ENCODE peak calls at places on chromosome 9, in four cellular contexts. N is IMR-90, O is A549, T is cardiac muscle cell. V is an unnamed sample.

GRCh38 chr9:119801311-119801710 is 432.1 kb upstream of the BRINP1 start:
- DNase-seq in N (no peak), O (no peak), T (no peak), V (no peak)

GRCh38 chr9:109166171-109166770 is 778 bp downstream of the FRRS1L start:
- DNase-seq in N (no peak), O (no peak), T (no peak), V (no peak)

GRCh38 chr9:86604741-86605140 is 250.5 kb upstream of the TUT7 start:
- DNase-seq in N (peak; percentile 28), O (no peak), T (no peak), V (no peak)

GRCh38 chr9:114364528-114365041 is 23.2 kb downstream of the AKNA start:
- DNase-seq in N (no peak), O (no peak), T (no peak), V (no peak)

GRCh38 chr9:134341929-134342745 is 15.9 kb downstream of the RXRA start:
- DNase-seq in N (no peak), O (no peak), T (no peak), V (no peak)

GRCh38 chr9:13520069-13520468 is 240.6 kb upstream of the MPDZ start:
- DNase-seq in N (no peak), O (no peak), T (peak; percentile 67), V (no peak)

GRCh38 chr9:95003694-95004451 is 277.4 kb downstream of the AOPEP start:
- DNase-seq in N (peak; percentile 53), O (no peak), T (peak; percentile 61), V (peak; percentile 56)

GRCh38 chr9:99249619-99250018 is 27.5 kb downstream of the SEC61B start:
- DNase-seq in N (no peak), O (no peak), T (no peak), V (no peak)

GRCh38 chr9:108478431-108478837 is 377.4 kb downstream of the ACTL7B start:
- DNase-seq in N (peak; percentile 90), O (peak; percentile 21), T (peak; percentile 92), V (peak; percentile 88)

DNA sequence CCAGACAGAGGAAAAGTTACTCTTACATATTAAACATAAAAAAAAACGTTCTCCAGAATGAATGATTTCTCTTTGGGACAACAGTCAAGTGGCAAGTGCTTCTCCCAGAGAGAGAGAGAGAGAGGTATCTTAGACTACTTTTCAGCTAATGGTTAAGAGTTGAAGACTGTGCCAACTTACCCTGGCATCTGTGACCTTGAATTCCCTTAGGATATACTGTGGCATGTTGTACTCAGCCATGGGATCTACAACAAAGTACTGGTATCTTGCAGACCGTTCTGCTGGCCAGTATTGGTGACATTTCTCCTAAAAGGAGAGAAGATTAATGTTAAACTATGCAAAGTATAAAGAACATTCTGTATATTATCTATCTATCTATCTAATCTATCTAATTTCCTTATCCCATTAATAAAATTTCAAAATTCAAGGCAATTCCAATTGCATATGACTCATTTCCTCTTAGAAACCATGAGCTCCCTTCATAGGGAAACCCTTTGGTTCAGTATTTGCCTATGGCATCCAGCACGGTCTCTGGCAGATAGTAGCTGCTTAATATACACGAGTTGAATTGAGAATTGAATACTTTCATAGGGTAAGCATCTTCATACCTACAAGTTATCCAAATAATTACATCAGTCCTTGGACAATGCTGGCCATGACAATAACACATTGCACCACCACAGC is 539.3 kb upstream of the DMAC1 start:
- DNase-seq in N (no peak), O (no peak), T (peak; percentile 6), V (no peak)
- H3K27ac ChIP-seq in N (no peak overlapping the region), O (no peak overlapping the region), T (no peak overlapping the region), V (no peak overlapping the region)

GRCh38 chr9:133221177-133221809 is 12.2 kb upstream of the OBP2B start:
- DNase-seq in N (no peak), O (no peak), T (no peak), V (no peak)

GRCh38 chr9:133227242-133227860 is 18.3 kb upstream of the OBP2B start:
- DNase-seq in N (no peak), O (no peak), T (no peak), V (no peak)

GRCh38 chr9:133226219-133227171 is 17.4 kb upstream of the OBP2B start:
- DNase-seq in N (no peak), O (no peak), T (no peak), V (no peak)

GRCh38 chr9:133224762-133225161 is 15.7 kb upstream of the OBP2B start:
- DNase-seq in N (no peak), O (no peak), T (no peak), V (no peak)

DNA sequence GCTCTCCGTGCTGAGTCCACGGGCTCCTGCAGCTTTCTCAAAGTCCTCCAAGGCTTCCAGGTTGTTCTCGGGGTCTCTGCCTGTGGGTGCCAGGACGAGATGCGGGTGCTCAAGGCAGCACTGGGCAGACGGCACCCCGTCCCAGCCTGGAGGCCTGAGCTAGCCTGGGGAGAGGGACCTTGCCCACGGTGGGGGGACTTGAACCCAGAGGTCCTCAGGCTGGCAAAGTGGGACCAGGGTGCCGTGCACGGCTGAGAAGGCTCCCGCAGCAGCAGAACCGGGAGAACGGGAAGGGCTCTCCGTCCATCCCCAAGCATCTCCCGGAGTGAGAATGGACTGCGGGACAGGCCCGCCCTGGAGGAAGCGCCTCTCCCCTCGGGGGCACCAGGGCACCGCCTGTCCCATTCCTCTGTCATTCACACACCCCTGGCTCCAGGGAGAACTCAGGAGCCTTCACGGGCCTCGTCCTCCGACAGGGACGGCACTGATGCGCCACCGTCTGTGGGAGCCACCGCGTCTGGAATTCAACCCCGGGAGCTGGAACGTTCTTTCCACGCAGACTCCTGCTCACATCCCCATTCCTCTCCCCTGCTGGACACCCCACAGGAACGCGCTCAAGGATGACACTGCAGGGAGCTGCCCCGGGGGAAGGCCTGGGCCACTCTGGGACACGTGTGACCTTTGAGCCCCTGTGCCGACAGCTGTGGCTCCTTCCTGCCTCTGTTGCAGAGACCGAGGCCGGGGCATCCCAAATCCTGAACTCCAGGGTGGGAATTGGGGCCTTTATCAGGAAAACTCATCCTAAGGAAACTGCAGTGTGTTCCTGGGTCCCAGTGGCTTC is 16.3 kb upstream of the OBP2B start:
- DNase-seq in N (no peak), O (no peak), T (no peak), V (no peak)
- H3K4me1 ChIP-seq in N (no peaks in the 10 kb centered on the region), O (no peaks in the 10 kb centered on the region), T (no peaks in the 10 kb centered on the region), V (no peaks in the 10 kb centered on the region)

GRCh38 chr9:89975586-89975985 is 370.8 kb downstream of the GADD45G start:
- DNase-seq in N (no peak), O (no peak), T (no peak), V (no peak)

GRCh38 chr9:89974582-89974981 is 369.8 kb downstream of the GADD45G start:
- DNase-seq in N (no peak), O (no peak), T (no peak), V (no peak)

GRCh38 chr9:89975024-89975423 is 370.2 kb downstream of the GADD45G start:
- DNase-seq in N (no peak), O (no peak), T (no peak), V (no peak)

GRCh38 chr9:89982016-89982415 is 377.2 kb downstream of the GADD45G start:
- DNase-seq in N (no peak), O (no peak), T (no peak), V (no peak)

GRCh38 chr9:89978185-89978584 is 373.4 kb downstream of the GADD45G start:
- DNase-seq in N (peak; percentile 21), O (peak; percentile 21), T (peak; percentile 23), V (no peak)
- TF ChIP-seq CTCF in N (no peak), O (no peak), T (peak; percentile 36), V (peak; percentile 62)

DNA sequence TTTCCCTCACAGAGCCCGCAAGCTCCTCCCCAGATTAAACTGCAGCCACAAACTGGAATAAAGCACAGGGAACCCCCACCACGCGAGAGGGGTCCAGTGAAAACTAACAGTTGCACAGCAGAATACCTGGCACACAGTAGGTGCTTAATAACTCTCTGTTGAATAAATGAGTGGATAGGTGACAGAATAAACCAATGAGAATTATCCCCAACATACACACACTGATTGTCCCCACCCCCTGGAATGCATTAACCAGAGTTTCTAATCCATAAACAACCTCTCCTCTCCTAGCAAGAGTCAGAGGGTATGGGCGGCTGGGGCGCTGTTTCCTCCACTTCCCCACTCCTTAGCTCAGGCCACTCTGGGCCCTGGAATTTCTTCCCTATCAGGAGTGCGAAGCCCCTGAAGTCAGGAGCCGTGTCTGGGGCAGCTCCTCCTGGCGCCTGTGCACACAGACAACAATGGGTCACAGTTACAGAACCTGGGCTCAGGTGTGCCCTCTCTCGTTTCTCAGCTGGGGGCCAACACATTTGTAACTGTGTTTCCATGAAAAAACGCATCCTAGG is 27.6 kb downstream of the RAPGEF1 start:
- DNase-seq in N (no peak), O (no peak), T (no peak), V (no peak)
- H3K27ac ChIP-seq in N (no peak overlapping the region), O (no peak overlapping the region), T (no peak overlapping the region), V (no peak overlapping the region)

GRCh38 chr9:136695955-136696354 is 8.7 kb upstream of the AGPAT2 start:
- DNase-seq in N (no peak), O (no peak), T (no peak), V (no peak)
- H3K4me1 ChIP-seq in N (peaks cover 2% of the 10 kb centered on the region), O (peaks cover 73% of the 10 kb centered on the region), T (no peaks in the 10 kb centered on the region), V (peaks cover 4% of the 10 kb centered on the region)

GRCh38 chr9:34929506-34930102 is 28.5 kb upstream of the PHF24 start:
- DNase-seq in N (peak; percentile 5), O (peak; percentile 18), T (peak; percentile 32), V (no peak)
- TF ChIP-seq CTCF in N (peak; percentile 47), O (peak; percentile 43), T (peak; percentile 78), V (peak; percentile 68)

GRCh38 chr9:4860383-4860782 is 67.6 kb downstream of the RCL1 start:
- DNase-seq in N (peak; percentile 4), O (no peak), T (no peak), V (peak; percentile 41)

GRCh38 chr9:4859035-4859434 is 66.3 kb downstream of the RCL1 start:
- DNase-seq in N (no peak), O (no peak), T (no peak), V (no peak)

GRCh38 chr9:4861736-4862451 is 69.2 kb downstream of the RCL1 start:
- DNase-seq in N (no peak), O (no peak), T (no peak), V (no peak)

GRCh38 chr9:4862506-4863250 is 69.9 kb downstream of the RCL1 start:
- DNase-seq in N (peak; percentile 51), O (no peak), T (peak; percentile 82), V (no peak)

GRCh38 chr9:4861145-4861544 is 68.4 kb downstream of the RCL1 start:
- DNase-seq in N (no peak), O (no peak), T (no peak), V (no peak)
- H3K27ac ChIP-seq in N (no peak overlapping the region), O (no peak overlapping the region), T (no peak overlapping the region), V (no peak overlapping the region)

GRCh38 chr9:11107196-11107595 is 494.4 kb upstream of the PTPRD start:
- DNase-seq in N (no peak), O (no peak), T (no peak), V (no peak)
- H3K4me1 ChIP-seq in N (no peaks in the 10 kb centered on the region), O (no peaks in the 10 kb centered on the region), T (no peaks in the 10 kb centered on the region), V (no peaks in the 10 kb centered on the region)

GRCh38 chr9:137319434-137319975 is 17.4 kb upstream of the NRARP start:
- DNase-seq in N (no peak), O (no peak), T (no peak), V (no peak)

GRCh38 chr9:137319976-137320551 is 18.0 kb upstream of the NRARP start:
- DNase-seq in N (no peak), O (no peak), T (no peak), V (no peak)

GRCh38 chr9:137317979-137318511 is 16.0 kb upstream of the NRARP start:
- DNase-seq in N (no peak), O (no peak), T (no peak), V (no peak)

GRCh38 chr9:137318565-137318964 is 16.5 kb upstream of the NRARP start:
- DNase-seq in N (no peak), O (no peak), T (no peak), V (no peak)

GRCh38 chr9:137318976-137319375 is 16.9 kb upstream of the NRARP start:
- DNase-seq in N (peak; percentile 5), O (no peak), T (no peak), V (no peak)
- TF ChIP-seq CTCF in N (peak; percentile 19), O (no peak), T (no peak), V (no peak)